ENCODE peak calls at places on chromosomes 6 and 20, in six cellular contexts. One of them, this sample, is unnamed.

GRCh38 chr6:154361476-154361875 is 4.9 kb upstream of the IPCEF1 start:
- DNase-seq in HCT116: no peak
- DNase-seq in hepatocyte: no peak
- DNase-seq in SK-N-SH: no peak
- DNase-seq in GM23338: no peak
- DNase-seq in PC-9: no peak
- DNase-seq in this sample: no peak

GRCh38 chr20:41716911-41717310 is 98.7 kb upstream of the CHD6 start:
- DNase-seq in HCT116: no peak
- DNase-seq in PC-9: no peak
- DNase-seq in hepatocyte: no peak
- DNase-seq in SK-N-SH: no peak
- DNase-seq in GM23338: no peak
- DNase-seq in this sample: no peak

GRCh38 chr6:70956451-70957283 is at the start of gene B3GAT2:
- DNase-seq in hepatocyte: peak; percentile 47
- DNase-seq in PC-9: no peak
- DNase-seq in GM23338: peak; percentile 66
- DNase-seq in HCT116: no peak
- DNase-seq in SK-N-SH: peak; percentile 70
- DNase-seq in this sample: no peak

GRCh38 chr20:11120451-11120850 is 446.7 kb upstream of the JAG1 start:
- DNase-seq in HCT116: no peak
- DNase-seq in SK-N-SH: no peak
- DNase-seq in hepatocyte: no peak
- DNase-seq in GM23338: no peak
- DNase-seq in PC-9: no peak
- DNase-seq in this sample: no peak

GRCh38 chr6:71248866-71249265 is 39.7 kb upstream of the OGFRL1 start:
- DNase-seq in GM23338: no peak
- DNase-seq in PC-9: no peak
- DNase-seq in hepatocyte: no peak
- DNase-seq in SK-N-SH: no peak
- DNase-seq in HCT116: no peak
- DNase-seq in this sample: peak; percentile 51

GRCh38 chr20:43409041-43409913 is 48.4 kb upstream of the SRSF6 start:
- DNase-seq in GM23338: peak; percentile 57
- DNase-seq in SK-N-SH: peak; percentile 39
- DNase-seq in hepatocyte: peak; percentile 35
- DNase-seq in HCT116: peak; percentile 51
- DNase-seq in PC-9: peak; percentile 21
- DNase-seq in this sample: peak; percentile 40

GRCh38 chr6:24719125-24719931 is at the start of gene C6orf62:
- DNase-seq in GM23338: peak; percentile 43
- DNase-seq in HCT116: no peak
- DNase-seq in SK-N-SH: peak; percentile 35
- DNase-seq in hepatocyte: peak; percentile 43
- DNase-seq in PC-9: peak; percentile 38
- DNase-seq in this sample: peak; percentile 49

GRCh38 chr6:139161169-139161568 is 26.3 kb downstream of the HECA start:
- DNase-seq in PC-9: no peak
- DNase-seq in GM23338: no peak
- DNase-seq in HCT116: peak; percentile 33
- DNase-seq in SK-N-SH: no peak
- DNase-seq in hepatocyte: no peak
- DNase-seq in this sample: no peak

GRCh38 chr20:6580486-6580885 is 187.0 kb upstream of the BMP2 start:
- DNase-seq in GM23338: no peak
- DNase-seq in PC-9: no peak
- DNase-seq in SK-N-SH: no peak
- DNase-seq in HCT116: no peak
- DNase-seq in hepatocyte: no peak
- DNase-seq in this sample: no peak

GRCh38 chr20:64079273-64080012 is at the start of gene RGS19:
- DNase-seq in SK-N-SH: peak; percentile 96
- DNase-seq in HCT116: no peak
- DNase-seq in PC-9: peak; percentile 88
- DNase-seq in GM23338: peak; percentile 77
- DNase-seq in hepatocyte: peak; percentile 89
- DNase-seq in this sample: peak; percentile 87

GRCh38 chr20:58871533-58872102 is 19.1 kb downstream of the GNAS start:
- DNase-seq in PC-9: peak; percentile 16
- DNase-seq in HCT116: no peak
- DNase-seq in SK-N-SH: no peak
- DNase-seq in GM23338: no peak
- DNase-seq in hepatocyte: no peak
- DNase-seq in this sample: no peak

GRCh38 chr6:6164367-6164766 is 156.1 kb downstream of the F13A1 start:
- DNase-seq in PC-9: no peak
- DNase-seq in SK-N-SH: no peak
- DNase-seq in GM23338: no peak
- DNase-seq in HCT116: no peak
- DNase-seq in hepatocyte: no peak
- DNase-seq in this sample: no peak

GRCh38 chr20:62281161-62281933 is 21.4 kb upstream of the ADRM1 start:
- DNase-seq in SK-N-SH: no peak
- DNase-seq in PC-9: no peak
- DNase-seq in hepatocyte: no peak
- DNase-seq in HCT116: no peak
- DNase-seq in GM23338: no peak
- DNase-seq in this sample: no peak

GRCh38 chr6:56348578-56348977 is 101.2 kb upstream of the COL21A1 start:
- DNase-seq in SK-N-SH: no peak
- DNase-seq in hepatocyte: no peak
- DNase-seq in HCT116: no peak
- DNase-seq in PC-9: no peak
- DNase-seq in GM23338: no peak
- DNase-seq in this sample: no peak

GRCh38 chr6:113476937-113477839 is 380.0 kb upstream of the MARCKS start:
- DNase-seq in HCT116: no peak
- DNase-seq in PC-9: no peak
- DNase-seq in hepatocyte: no peak
- DNase-seq in GM23338: no peak
- DNase-seq in SK-N-SH: no peak
- DNase-seq in this sample: no peak

GRCh38 chr6:134379086-134379485 is 61.2 kb upstream of the SGK1 start:
- DNase-seq in hepatocyte: peak; percentile 62
- DNase-seq in PC-9: peak; percentile 78
- DNase-seq in HCT116: peak; percentile 73
- DNase-seq in SK-N-SH: no peak
- DNase-seq in GM23338: peak; percentile 86
- DNase-seq in this sample: no peak

GRCh38 chr6:490251-491037 is 98.9 kb downstream of the IRF4 start:
- DNase-seq in HCT116: no peak
- DNase-seq in SK-N-SH: no peak
- DNase-seq in PC-9: no peak
- DNase-seq in hepatocyte: no peak
- DNase-seq in GM23338: no peak
- DNase-seq in this sample: peak; percentile 23

GRCh38 chr6:142271476-142271875 is 30.3 kb upstream of the ADGRG6 start:
- DNase-seq in GM23338: no peak
- DNase-seq in hepatocyte: no peak
- DNase-seq in PC-9: no peak
- DNase-seq in HCT116: no peak
- DNase-seq in SK-N-SH: no peak
- DNase-seq in this sample: no peak

GRCh38 chr6:161228911-161229591 is 44.8 kb downstream of the AGPAT4 start:
- DNase-seq in HCT116: no peak
- DNase-seq in hepatocyte: peak; percentile 74
- DNase-seq in SK-N-SH: no peak
- DNase-seq in GM23338: no peak
- DNase-seq in PC-9: no peak
- DNase-seq in this sample: no peak

GRCh38 chr6:152750694-152751093 is at the start of gene VIP:
- DNase-seq in PC-9: no peak
- DNase-seq in SK-N-SH: no peak
- DNase-seq in GM23338: peak; percentile 90
- DNase-seq in hepatocyte: peak; percentile 64
- DNase-seq in HCT116: no peak
- DNase-seq in this sample: peak; percentile 10

GRCh38 chr6:19838442-19839236 is 1.5 kb downstream of the ID4 start:
- DNase-seq in hepatocyte: peak; percentile 75
- DNase-seq in HCT116: peak; percentile 33
- DNase-seq in GM23338: peak; percentile 78
- DNase-seq in PC-9: peak; percentile 61
- DNase-seq in SK-N-SH: peak; percentile 45
- DNase-seq in this sample: peak; percentile 92

GRCh38 chr20:32203556-32204484 is 3.7 kb downstream of the PLAGL2 start:
- DNase-seq in hepatocyte: peak; percentile 77
- DNase-seq in PC-9: no peak
- DNase-seq in HCT116: no peak
- DNase-seq in SK-N-SH: no peak
- DNase-seq in GM23338: no peak
- DNase-seq in this sample: no peak

GRCh38 chr20:44725852-44726251 is 10.7 kb downstream of the CCN5 start:
- DNase-seq in SK-N-SH: no peak
- DNase-seq in PC-9: no peak
- DNase-seq in hepatocyte: no peak
- DNase-seq in GM23338: no peak
- DNase-seq in HCT116: no peak
- DNase-seq in this sample: no peak

GRCh38 chr20:44723391-44723790 is 8.2 kb downstream of the CCN5 start:
- DNase-seq in GM23338: no peak
- DNase-seq in SK-N-SH: no peak
- DNase-seq in hepatocyte: no peak
- DNase-seq in HCT116: no peak
- DNase-seq in PC-9: no peak
- DNase-seq in this sample: no peak

GRCh38 chr20:44724423-44725091 is 9.4 kb downstream of the CCN5 start:
- DNase-seq in hepatocyte: no peak
- DNase-seq in HCT116: no peak
- DNase-seq in GM23338: peak; percentile 55
- DNase-seq in SK-N-SH: no peak
- DNase-seq in PC-9: no peak
- DNase-seq in this sample: no peak

GRCh38 chr20:44722990-44723389 is 7.8 kb downstream of the CCN5 start:
- DNase-seq in PC-9: no peak
- DNase-seq in SK-N-SH: no peak
- DNase-seq in HCT116: no peak
- DNase-seq in GM23338: no peak
- DNase-seq in hepatocyte: no peak
- DNase-seq in this sample: no peak

DNA sequence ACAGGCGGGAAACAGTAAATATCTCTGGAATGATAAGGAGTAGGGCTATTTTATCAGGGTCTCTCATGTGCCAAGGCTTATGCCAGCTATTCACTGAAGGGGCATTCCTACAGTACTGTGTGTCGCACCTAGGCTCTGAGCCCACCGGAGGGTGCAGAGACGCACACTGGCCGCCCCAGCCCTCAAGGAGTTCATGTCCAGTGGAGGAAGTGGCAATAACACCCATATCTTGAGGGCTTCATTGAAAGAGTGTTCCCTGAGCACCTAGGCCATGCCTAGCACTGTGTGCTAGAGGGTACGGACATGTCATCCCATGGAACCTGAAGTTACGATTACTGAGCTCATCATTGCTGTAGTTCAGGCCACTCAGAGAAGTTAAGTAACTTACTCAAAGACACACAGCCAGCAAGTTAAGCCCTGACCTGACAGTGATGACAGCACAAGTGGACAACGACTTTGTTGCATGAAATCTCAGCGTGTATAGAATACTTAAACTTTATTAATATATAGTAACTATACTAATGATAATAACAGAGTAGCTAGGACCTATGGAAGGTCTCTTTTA is 8.7 kb downstream of the CCN5 start:
- DNase-seq in hepatocyte: no peak
- DNase-seq in GM23338: no peak
- DNase-seq in SK-N-SH: no peak
- DNase-seq in HCT116: no peak
- DNase-seq in PC-9: no peak
- DNase-seq in this sample: no peak
- H3K9me2 ChIP-seq in hepatocyte: no peaks in the 10 kb centered on the region
- H3K9me2 ChIP-seq in GM23338: no peaks in the 10 kb centered on the region
- H3K9me2 ChIP-seq in SK-N-SH: no peaks in the 10 kb centered on the region
- H3K9me2 ChIP-seq in HCT116: no peaks in the 10 kb centered on the region
- H3K9me2 ChIP-seq in PC-9: no peaks in the 10 kb centered on the region
- H3K9me2 ChIP-seq in this sample: no peaks in the 10 kb centered on the region

DNA sequence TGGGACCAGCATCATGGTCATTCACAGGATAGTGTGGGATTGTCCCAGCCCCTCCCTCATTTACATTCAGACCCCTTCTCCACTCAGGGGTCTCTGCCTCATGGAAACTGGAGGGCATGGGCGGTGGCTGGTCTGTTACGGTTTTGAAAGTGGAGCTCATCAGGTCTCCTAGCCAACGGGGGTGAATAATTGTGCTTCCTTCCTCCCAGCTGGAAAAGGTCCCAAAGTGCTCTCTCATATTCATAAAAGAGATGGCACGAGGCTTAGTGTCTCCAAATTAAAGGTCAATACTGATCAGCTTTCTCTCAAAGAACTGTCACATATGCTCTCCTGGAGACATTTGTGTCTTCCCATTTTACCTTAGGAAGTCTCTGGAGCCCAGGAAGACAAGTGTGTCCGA is 19.9 kb downstream of the JARID2 start:
- DNase-seq in SK-N-SH: no peak
- DNase-seq in PC-9: no peak
- DNase-seq in HCT116: no peak
- DNase-seq in GM23338: no peak
- DNase-seq in hepatocyte: no peak
- DNase-seq in this sample: no peak
- H4K20me1 ChIP-seq in SK-N-SH: peaks cover 16% of the 10 kb centered on the region
- H4K20me1 ChIP-seq in PC-9: peaks cover 84% of the 10 kb centered on the region
- H4K20me1 ChIP-seq in HCT116: no peaks in the 10 kb centered on the region
- H4K20me1 ChIP-seq in GM23338: peaks cover 74% of the 10 kb centered on the region
- H4K20me1 ChIP-seq in hepatocyte: peaks cover 37% of the 10 kb centered on the region
- H4K20me1 ChIP-seq in this sample: peaks cover 12% of the 10 kb centered on the region

GRCh38 chr6:128731249-128732165 is 151.4 kb upstream of the LAMA2 start:
- DNase-seq in PC-9: peak; percentile 22
- DNase-seq in HCT116: peak; percentile 40
- DNase-seq in hepatocyte: peak; percentile 45
- DNase-seq in SK-N-SH: peak; percentile 7
- DNase-seq in GM23338: peak; percentile 76
- DNase-seq in this sample: no peak
- TF ChIP-seq CTCF in PC-9: peak; percentile 86
- TF ChIP-seq CTCF in HCT116: peak; percentile 55
- TF ChIP-seq CTCF in hepatocyte: peak; percentile 56
- TF ChIP-seq CTCF in SK-N-SH: peak; percentile 83
- TF ChIP-seq CTCF in GM23338: peak; percentile 89
- TF ChIP-seq CTCF in this sample: peak; percentile 60

DNA sequence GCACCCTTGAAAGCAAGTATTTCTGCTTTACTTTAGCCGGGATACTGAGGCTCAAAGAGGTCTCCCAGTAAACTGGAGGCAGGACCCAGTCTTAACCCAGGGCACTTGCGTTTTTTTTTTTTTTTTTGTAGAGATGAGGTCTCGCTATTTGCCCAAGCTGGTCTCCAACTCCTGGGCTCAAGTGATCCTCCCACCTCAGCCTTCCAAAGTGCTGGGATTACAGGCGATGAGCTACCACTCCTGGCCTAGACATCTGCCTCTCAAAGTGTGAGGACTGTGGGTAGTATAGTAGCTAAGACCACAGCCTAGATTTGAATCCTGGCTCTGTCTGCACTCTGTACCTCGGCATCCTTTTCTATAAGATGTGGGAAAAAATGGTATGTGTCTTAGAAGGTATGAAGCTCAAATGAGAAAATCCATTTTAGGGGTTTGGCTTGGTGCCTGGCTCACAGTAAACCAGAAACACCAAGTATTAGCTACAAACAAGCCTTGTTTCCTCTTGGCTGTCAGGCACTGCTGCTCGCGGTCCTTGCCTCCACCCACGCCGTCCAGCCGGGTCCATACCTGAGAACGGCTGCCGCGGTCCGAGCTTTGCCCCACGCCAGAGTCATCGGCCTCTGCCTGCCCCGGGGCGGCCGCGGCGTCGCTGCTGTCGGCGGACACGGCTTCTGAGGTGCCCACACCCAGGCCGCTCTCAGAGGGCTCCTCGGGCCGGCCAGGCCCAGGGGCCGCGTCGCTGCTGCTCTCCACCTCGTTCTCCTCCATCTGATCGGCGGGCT is 1.2 kb downstream of the ZNF335 start:
- DNase-seq in SK-N-SH: peak; percentile 53
- DNase-seq in hepatocyte: peak; percentile 44
- DNase-seq in GM23338: no peak
- DNase-seq in PC-9: peak; percentile 25
- DNase-seq in HCT116: no peak
- DNase-seq in this sample: peak; percentile 39
- H3K9me2 ChIP-seq in SK-N-SH: no peaks in the 10 kb centered on the region
- H3K9me2 ChIP-seq in hepatocyte: no peaks in the 10 kb centered on the region
- H3K9me2 ChIP-seq in GM23338: no peaks in the 10 kb centered on the region
- H3K9me2 ChIP-seq in PC-9: no peaks in the 10 kb centered on the region
- H3K9me2 ChIP-seq in HCT116: no peaks in the 10 kb centered on the region
- H3K9me2 ChIP-seq in this sample: no peaks in the 10 kb centered on the region